ENCODE peak calls at places on chromosomes 1 and 21, in six cellular contexts. C is sciatic nerve, M is substantia nigra, G is KBM-7, V is anterior cingulate cortex, I is osteocyte. T is an unnamed sample.

GRCh38 chr21:35244514-35244913 is 195.4 kb upstream of the RUNX1 start:
- DNase-seq in C (no peak), M (no peak), G (no peak), V (no peak), I (no peak), T (no peak)

GRCh38 chr1:210536263-210536961 is 207.7 kb downstream of the HHAT start:
- DNase-seq in C (no peak), M (no peak), G (no peak), V (no peak), I (no peak), T (no peak)

GRCh38 chr21:17527240-17527639 is 14.4 kb downstream of the CXADR start:
- DNase-seq in C (no peak), M (no peak), G (no peak), V (no peak), I (no peak), T (no peak)

GRCh38 chr1:67052741-67053534 is 1.0 kb downstream of the SLC35D1 start:
- DNase-seq in C (peak), M (no peak), G (peak), V (peak), I (no peak), T (peak)

GRCh38 chr1:36968730-36969129 is 65.6 kb downstream of the GRIK3 start:
- DNase-seq in C (no peak), M (no peak), G (no peak), V (no peak), I (no peak), T (no peak)

GRCh38 chr1:237045278-237046016 is 3.5 kb downstream of the RYR2 start:
- DNase-seq in C (no peak), M (no peak), G (no peak), V (no peak), I (no peak), T (no peak)

GRCh38 chr1:21607549-21608529 is 61.3 kb downstream of the RAP1GAP start:
- DNase-seq in C (peak), M (no peak), G (no peak), V (no peak), I (no peak), T (peak)

GRCh38 chr1:245154429-245155185 is at the start of gene KIF26B:
- DNase-seq in C (peak), M (no peak), G (peak), V (peak), I (no peak), T (no peak)

GRCh38 chr1:241532173-241532553 is at the start of gene KMO:
- DNase-seq in C (no peak), M (no peak), G (no peak), V (no peak), I (no peak), T (no peak)

GRCh38 chr1:245598524-245599310 is 443.9 kb downstream of the KIF26B start:
- DNase-seq in C (no peak), M (no peak), G (no peak), V (no peak), I (no peak), T (no peak)

GRCh38 chr1:14718476-14718875 is 120.0 kb downstream of the KAZN start:
- DNase-seq in C (no peak), M (no peak), G (no peak), V (no peak), I (no peak), T (no peak)

GRCh38 chr1:24928631-24929090 is 1.4 kb downstream of the RUNX3 start:
- DNase-seq in C (no peak), M (no peak), G (peak), V (no peak), I (no peak), T (no peak)

GRCh38 chr1:27057801-27058647 is 45.4 kb upstream of the TENT5B start:
- DNase-seq in C (no peak), M (no peak), G (no peak), V (peak), I (no peak), T (peak)

GRCh38 chr1:38817958-38818705 is 41.4 kb downstream of the RRAGC start:
- DNase-seq in C (peak), M (no peak), G (peak), V (no peak), I (peak), T (no peak)

GRCh38 chr1:24904731-24905354 is 25.2 kb downstream of the RUNX3 start:
- DNase-seq in C (peak), M (no peak), G (no peak), V (no peak), I (no peak), T (no peak)